ENCODE peak calls at places on chromosomes 7 and 10, in seven cellular contexts. E is cardiac muscle cell; Z is tibial nerve; P is astrocyte of the spinal cord; M is foreskin keratinocyte; A is activated CD4-positive, alpha-beta T cell treated with anti-CD3 and anti-CD28 coated beads for 48 hours; S is H54. N is an unnamed sample.

GRCh38 chr7:81887691-81888090 is 117.8 kb upstream of the HGF start:
- DNase-seq in E (no peak), Z (no peak), P (no peak), M (no peak), A (no peak), S (no peak), N (no peak)

GRCh38 chr7:73668103-73668937 is 689 bp downstream of the VPS37D start:
- DNase-seq in E (peak; percentile 20), Z (no peak), P (no peak), M (no peak), A (no peak), S (no peak), N (no peak)

GRCh38 chr7:132901241-132901640 is 180.6 kb downstream of the CHCHD3 start:
- DNase-seq in E (no peak), Z (no peak), P (no peak), M (no peak), A (no peak), S (no peak), N (no peak)

GRCh38 chr10:101690461-101690860 is 4.5 kb downstream of the FBXW4 start:
- DNase-seq in E (no peak), Z (no peak), P (no peak), M (no peak), A (no peak), S (no peak), N (no peak)

GRCh38 chr10:77872151-77872946 is 54.2 kb downstream of the DLG5 start:
- DNase-seq in E (peak; percentile 52), Z (no peak), P (peak; percentile 71), M (no peak), A (no peak), S (no peak), N (no peak)

GRCh38 chr7:112083776-112084175 is 122.4 kb downstream of the DOCK4 start:
- DNase-seq in E (no peak), Z (no peak), P (no peak), M (no peak), A (no peak), S (no peak), N (no peak)

GRCh38 chr7:134625571-134625970 is 21.1 kb upstream of the BPGM start:
- DNase-seq in E (peak; percentile 26), Z (no peak), P (peak; percentile 73), M (peak; percentile 84), A (no peak), S (no peak), N (no peak)

GRCh38 chr7:81284576-81284975 is 365.7 kb upstream of the SEMA3C start:
- DNase-seq in E (peak; percentile 60), Z (no peak), P (peak; percentile 84), M (no peak), A (no peak), S (peak; percentile 12), N (no peak)

GRCh38 chr7:148121426-148121825 is 469.1 kb upstream of the C7orf33 start:
- DNase-seq in E (no peak), Z (no peak), P (no peak), M (no peak), A (no peak), S (no peak), N (no peak)

GRCh38 chr10:132375116-132375794 is 21.7 kb upstream of the PWWP2B start:
- DNase-seq in E (no peak), Z (no peak), P (no peak), M (no peak), A (no peak), S (no peak), N (peak; percentile 47)